ENCODE peak calls at places on chromosomes 3 and 15, in five cellular contexts. A, T, Y, B and M are unnamed samples. For H3K27me3 and H3K36me3, the result is how much of the 10 kb centered on the place peaks cover.

GRCh38 chr3:60079076-60079475 is 1029.3 kb upstream of the CFAP20DC start:
- DNase-seq in A (no peak), T (no peak), Y (peak), B (no peak), M (no peak)

GRCh38 chr3:122101646-122102045 is 46.5 kb downstream of the CD86 start:
- DNase-seq in A (no peak), T (no peak), Y (peak), B (peak), M (peak)

GRCh38 chr3:157127831-157128767 is 31.8 kb downstream of the CCNL1 start:
- DNase-seq in A (peak), T (no peak), Y (peak), B (no peak), M (peak)

GRCh38 chr15:91882858-91883586 is 29.5 kb downstream of the SLCO3A1 start:
- DNase-seq in A (no peak), T (no peak), Y (no peak), B (no peak), M (no peak)

GRCh38 chr15:68704496-68705021 is 116.1 kb downstream of the ANP32A start:
- DNase-seq in A (no peak), T (no peak), Y (no peak), B (no peak), M (peak)

GRCh38 chr3:188842628-188843027 is 329.1 kb upstream of the TPRG1 start:
- DNase-seq in A (no peak), T (no peak), Y (no peak), B (no peak), M (no peak)

GRCh38 chr3:153599685-153600084 is 437.7 kb downstream of the RAP2B start:
- DNase-seq in A (no peak), T (no peak), Y (no peak), B (no peak), M (peak)

GRCh38 chr3:182284793-182285192 is 508.5 kb upstream of the ATP11B start:
- DNase-seq in A (no peak), T (no peak), Y (no peak), B (no peak), M (peak)

GRCh38 chr3:71389911-71390573 is 193.5 kb downstream of the FOXP1 start:
- DNase-seq in A (peak), T (peak), Y (peak), B (no peak), M (peak)

GRCh38 chr3:129558076-129558771 is 15.2 kb downstream of the H1-8 start:
- DNase-seq in A (no peak), T (no peak), Y (no peak), B (no peak), M (no peak)

GRCh38 chr15:90402230-90402629 is 14.2 kb downstream of the IQGAP1 start:
- DNase-seq in A (no peak), T (no peak), Y (no peak), B (no peak), M (no peak)

GRCh38 chr15:101239724-101240136 is 12.1 kb downstream of the CHSY1 start:
- DNase-seq in A (no peak), T (no peak), Y (no peak), B (no peak), M (no peak)

GRCh38 chr15:40850576-40851112 is 6.8 kb downstream of the SPINT1 start:
- DNase-seq in A (no peak), T (no peak), Y (no peak), B (no peak), M (peak)

GRCh38 chr3:46719044-46719565 is 1.4 kb upstream of the PRSS50 start:
- DNase-seq in A (peak), T (peak), Y (no peak), B (no peak), M (no peak)

GRCh38 chr15:79523266-79523665 is 91.1 kb downstream of the MINAR1 start:
- DNase-seq in A (no peak), T (no peak), Y (no peak), B (no peak), M (no peak)

GRCh38 chr15:51022206-51022605 is 72.5 kb downstream of the TNFAIP8L3 start:
- DNase-seq in A (no peak), T (no peak), Y (no peak), B (no peak), M (no peak)

GRCh38 chr3:15081960-15082664 is 16.8 kb downstream of the RBSN start:
- DNase-seq in A (no peak), T (no peak), Y (no peak), B (no peak), M (no peak)

GRCh38 chr3:141969711-141970110 is 93.3 kb downstream of the ATP1B3 start:
- DNase-seq in A (no peak), T (no peak), Y (no peak), B (no peak), M (no peak)

GRCh38 chr15:35937380-35937779 is 391.4 kb upstream of the DPH6 start:
- DNase-seq in A (no peak), T (no peak), Y (no peak), B (no peak), M (no peak)

GRCh38 chr3:54951405-54951804 is 23.5 kb upstream of the LRTM1 start:
- DNase-seq in A (peak), T (peak), Y (no peak), B (peak), M (peak)

GRCh38 chr3:109973733-109974132 is 636.4 kb upstream of the DPPA4 start:
- DNase-seq in A (no peak), T (no peak), Y (no peak), B (no peak), M (no peak)

GRCh38 chr15:44545934-44546802 is 9.2 kb downstream of the EIF3J start:
- DNase-seq in A (no peak), T (no peak), Y (no peak), B (no peak), M (no peak)

GRCh38 chr15:44537728-44538240 is 837 bp downstream of the EIF3J start:
- DNase-seq in A (no peak), T (no peak), Y (peak), B (no peak), M (no peak)

GRCh38 chr15:44536298-44536961 is 517 bp upstream of the EIF3J start:
- DNase-seq in A (peak), T (peak), Y (no peak), B (peak), M (peak)

GRCh38 chr15:44536962-44537727 is at the start of gene EIF3J:
- DNase-seq in A (peak), T (peak), Y (peak), B (peak), M (peak)

DNA sequence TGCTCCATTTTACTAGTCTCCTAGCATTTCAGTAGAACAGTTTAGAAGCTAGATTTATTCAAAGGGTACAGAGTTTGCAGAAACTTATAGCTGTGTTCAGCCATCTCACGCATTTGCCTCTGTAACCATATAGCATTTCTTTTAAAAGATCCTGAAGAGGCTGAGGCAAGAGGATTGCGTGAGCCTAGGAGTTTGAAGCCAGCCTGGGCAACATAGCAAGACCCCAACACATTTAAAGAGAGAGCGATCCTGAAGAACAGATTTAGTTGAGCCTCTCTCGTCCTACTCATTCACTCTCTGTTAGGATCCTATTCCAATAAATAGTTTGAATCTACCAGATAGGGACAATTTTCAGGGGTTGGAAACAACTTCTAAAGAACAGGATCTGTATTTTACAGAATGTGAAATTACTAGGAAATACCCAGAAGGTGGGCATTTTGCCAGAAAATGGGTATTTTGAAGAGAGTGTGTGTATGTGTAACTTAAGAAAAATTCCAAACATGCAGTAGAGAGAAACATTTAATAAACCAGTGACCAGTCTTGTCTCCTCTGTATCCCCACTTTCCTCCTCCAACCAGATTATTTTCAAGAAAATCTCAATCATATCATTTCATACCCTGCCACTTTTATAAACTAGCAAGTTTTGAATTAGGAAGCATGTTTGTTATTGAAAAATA is 4.5 kb downstream of the EIF3J start:
- DNase-seq in A (no peak), T (no peak), Y (no peak), B (no peak), M (no peak)
- H3K4me3 ChIP-seq in A (no peak), T (no peak), Y (no peak), B (no peak), M (no peak)

DNA sequence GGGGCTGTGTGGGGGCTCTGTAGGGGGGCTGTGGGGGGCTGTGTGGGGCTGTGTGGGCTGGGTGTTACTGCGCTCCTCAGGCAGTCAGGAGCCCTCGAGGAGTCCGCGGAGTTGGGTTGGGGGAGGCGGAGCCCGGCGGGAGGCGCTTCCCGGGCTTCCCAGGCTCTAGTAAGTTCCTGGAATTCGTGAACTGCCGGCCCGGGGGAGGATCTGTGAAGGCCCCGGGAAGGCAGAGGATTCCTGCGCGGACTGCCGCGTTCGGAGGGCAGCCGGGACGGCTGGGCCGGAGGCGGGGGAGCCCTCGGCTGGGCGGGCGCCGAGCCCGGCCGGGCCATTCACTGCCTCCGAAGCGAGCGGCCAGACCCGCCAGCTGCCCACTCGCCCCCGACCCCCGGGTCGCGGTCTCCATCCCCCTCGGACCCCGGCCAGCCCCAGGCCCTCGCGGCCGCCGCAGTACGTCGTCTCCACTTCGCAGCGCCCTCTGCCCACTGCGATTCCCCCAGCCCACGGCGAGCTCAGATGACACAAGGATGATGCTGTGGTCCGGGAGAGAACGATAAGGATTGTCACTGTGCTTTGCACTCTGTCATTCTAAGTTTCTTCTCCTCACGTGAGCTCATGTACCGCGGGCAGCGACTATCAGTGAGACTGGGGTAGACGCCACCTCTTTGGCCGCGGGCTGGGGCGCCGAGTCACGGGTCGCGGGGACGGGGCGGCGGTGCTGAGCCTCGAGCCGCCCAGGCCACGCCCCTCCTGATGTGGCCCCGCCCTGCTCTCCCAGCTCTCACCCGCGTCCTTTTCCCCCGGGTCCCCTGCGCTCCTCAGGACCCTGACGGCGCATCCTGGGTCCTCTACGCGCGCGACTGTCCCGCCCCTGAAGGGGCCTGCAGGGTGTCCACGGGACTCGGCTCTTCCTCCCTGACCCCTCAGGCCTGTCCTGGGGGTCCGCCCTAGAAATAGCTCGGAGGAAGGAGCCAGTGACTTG is 65.3 kb downstream of the KLF13 start:
- DNase-seq in A (peak), T (peak), Y (peak), B (peak), M (peak)
- H3K27me3 ChIP-seq in A (under half), T (under half), Y (under half), B (under half), M (under half)

GRCh38 chr3:170275832-170276231 is 53.6 kb downstream of the PRKCI start:
- DNase-seq in A (no peak), T (no peak), Y (no peak), B (no peak), M (no peak)

GRCh38 chr3:170270282-170270891 is 48.2 kb downstream of the PRKCI start:
- DNase-seq in A (no peak), T (no peak), Y (no peak), B (no peak), M (peak)

GRCh38 chr3:170277833-170278586 is 55.8 kb downstream of the PRKCI start:
- DNase-seq in A (no peak), T (no peak), Y (peak), B (no peak), M (peak)

GRCh38 chr3:170278632-170279031 is 56.4 kb downstream of the PRKCI start:
- DNase-seq in A (no peak), T (no peak), Y (no peak), B (no peak), M (peak)

DNA sequence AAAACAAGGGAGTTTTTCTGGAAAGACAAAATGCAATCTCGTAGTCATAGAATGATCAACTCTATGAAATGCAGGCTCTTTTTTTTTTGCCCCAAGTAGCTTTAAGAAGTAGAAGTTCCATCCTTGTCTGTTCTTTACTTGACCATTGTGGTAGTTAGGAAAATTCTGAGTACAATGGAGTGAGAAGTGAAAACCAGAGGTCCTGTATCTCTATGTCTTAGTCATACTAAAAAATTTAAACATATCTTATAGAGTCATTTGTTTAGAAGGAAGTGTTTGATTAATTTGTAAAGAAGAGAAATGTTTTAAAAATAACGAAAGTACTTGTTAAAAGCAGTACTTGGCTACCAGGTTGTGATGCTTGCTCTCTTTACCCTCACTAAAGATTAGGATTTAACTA is 52.4 kb downstream of the PRKCI start:
- DNase-seq in A (no peak), T (no peak), Y (no peak), B (no peak), M (no peak)
- H3K36me3 ChIP-seq in A (under half), T (under half), Y (under half), B (half or more), M (under half)

GRCh38 chr3:64462203-64463120 is 225.3 kb downstream of the ADAMTS9 start:
- DNase-seq in A (no peak), T (no peak), Y (no peak), B (no peak), M (no peak)

GRCh38 chr3:64463981-64464380 is 223.8 kb downstream of the ADAMTS9 start:
- DNase-seq in A (no peak), T (no peak), Y (no peak), B (no peak), M (no peak)

GRCh38 chr3:64457811-64458210 is 230.0 kb downstream of the ADAMTS9 start:
- DNase-seq in A (no peak), T (no peak), Y (no peak), B (no peak), M (no peak)

GRCh38 chr3:64459711-64460110 is 228.1 kb downstream of the ADAMTS9 start:
- DNase-seq in A (no peak), T (no peak), Y (no peak), B (no peak), M (no peak)

DNA sequence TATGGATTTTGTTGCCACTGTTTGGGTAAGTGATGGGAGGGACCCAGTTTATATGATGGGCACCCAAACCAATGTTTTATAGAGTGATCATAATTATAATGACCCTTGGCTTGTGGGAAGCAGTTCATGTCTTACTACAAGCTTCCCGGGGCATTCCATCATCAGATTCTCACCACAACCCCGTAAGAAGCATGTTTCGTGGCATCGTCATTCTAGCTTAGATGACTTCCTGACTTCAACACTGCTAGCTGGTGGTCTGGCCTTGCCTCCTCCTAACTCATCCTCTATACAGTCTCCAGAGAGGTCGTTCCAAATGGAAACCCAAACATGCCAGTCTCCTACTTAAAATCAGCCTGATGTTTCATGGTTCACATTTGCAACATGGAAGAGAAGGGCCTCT is 226.9 kb downstream of the ADAMTS9 start:
- DNase-seq in A (no peak), T (no peak), Y (no peak), B (no peak), M (no peak)
- H3K4me3 ChIP-seq in A (no peak), T (no peak), Y (no peak), B (no peak), M (no peak)